ENCODE peak calls at places on chromosomes 4 and X, in nine cellular contexts. L is B cell; R is CD4-positive, alpha-beta T cell; W is mammary epithelial cell; C is heart left ventricle; U is tibial nerve; X is transverse colon; M is spleen; E is AG09309. N is an unnamed sample.

GRCh38 chrX:104136241-104137019 is 20.4 kb downstream of the SLC25A53 start:
- DNase-seq in M (no peak), E (peak; percentile 79), L (peak; percentile 76), X (peak; percentile 67), R (no peak), U (peak; percentile 68), W (peak; percentile 65), C (peak; percentile 61), N (peak; percentile 62)

GRCh38 chrX:96884027-96884426 is 319 bp downstream of the RPA4 start:
- DNase-seq in W (no peak), M (peak; percentile 59), E (no peak), L (no peak), R (no peak), C (no peak), U (no peak), X (no peak), N (no peak)

GRCh38 chrX:119552508-119552907 is 12.7 kb downstream of the STEEP1 start:
- DNase-seq in W (peak; percentile 30), U (no peak), X (no peak), R (no peak), M (no peak), L (no peak), E (no peak), C (no peak), N (no peak)

GRCh38 chr4:1636490-1637211 is 47.5 kb downstream of the FAM53A start:
- DNase-seq in M (no peak), W (no peak), R (no peak), E (no peak), U (no peak), L (no peak), X (no peak), C (no peak), N (no peak)

GRCh38 chrX:45372151-45372550 is 171.5 kb upstream of the DIPK2B start:
- DNase-seq in E (no peak), M (no peak), L (no peak), X (no peak), W (no peak), R (no peak), C (no peak), U (no peak), N (no peak)

GRCh38 chr4:8459867-8460453 is 19.4 kb downstream of the TRMT44 start:
- DNase-seq in X (peak; percentile 64), L (no peak), W (no peak), M (no peak), E (no peak), C (no peak), R (no peak), U (no peak), N (no peak)

GRCh38 chr4:158670975-158671664 is 567 bp downstream of the C4orf46 start:
- DNase-seq in C (peak; percentile 77), R (peak; percentile 22), E (peak; percentile 46), X (peak; percentile 68), M (peak; percentile 82), W (peak; percentile 74), U (peak; percentile 47), L (peak; percentile 76), N (peak; percentile 27)

GRCh38 chrX:77442728-77443127 is 4.5 kb upstream of the FGF16 start:
- DNase-seq in R (no peak), W (peak; percentile 89), M (no peak), U (no peak), X (no peak), L (no peak), E (peak; percentile 37), C (no peak), N (no peak)

GRCh38 chrX:13131511-13132137 is 87.2 kb upstream of the FAM9C start:
- DNase-seq in M (no peak), W (peak; percentile 81), X (no peak), E (no peak), U (no peak), L (no peak), R (no peak), C (no peak), N (no peak)

GRCh38 chr4:100294356-100294755 is 104.1 kb upstream of the DDIT4L start:
- DNase-seq in L (no peak), R (no peak), W (no peak), U (no peak), C (no peak), X (no peak), E (peak; percentile 42), M (no peak), N (no peak)

DNA sequence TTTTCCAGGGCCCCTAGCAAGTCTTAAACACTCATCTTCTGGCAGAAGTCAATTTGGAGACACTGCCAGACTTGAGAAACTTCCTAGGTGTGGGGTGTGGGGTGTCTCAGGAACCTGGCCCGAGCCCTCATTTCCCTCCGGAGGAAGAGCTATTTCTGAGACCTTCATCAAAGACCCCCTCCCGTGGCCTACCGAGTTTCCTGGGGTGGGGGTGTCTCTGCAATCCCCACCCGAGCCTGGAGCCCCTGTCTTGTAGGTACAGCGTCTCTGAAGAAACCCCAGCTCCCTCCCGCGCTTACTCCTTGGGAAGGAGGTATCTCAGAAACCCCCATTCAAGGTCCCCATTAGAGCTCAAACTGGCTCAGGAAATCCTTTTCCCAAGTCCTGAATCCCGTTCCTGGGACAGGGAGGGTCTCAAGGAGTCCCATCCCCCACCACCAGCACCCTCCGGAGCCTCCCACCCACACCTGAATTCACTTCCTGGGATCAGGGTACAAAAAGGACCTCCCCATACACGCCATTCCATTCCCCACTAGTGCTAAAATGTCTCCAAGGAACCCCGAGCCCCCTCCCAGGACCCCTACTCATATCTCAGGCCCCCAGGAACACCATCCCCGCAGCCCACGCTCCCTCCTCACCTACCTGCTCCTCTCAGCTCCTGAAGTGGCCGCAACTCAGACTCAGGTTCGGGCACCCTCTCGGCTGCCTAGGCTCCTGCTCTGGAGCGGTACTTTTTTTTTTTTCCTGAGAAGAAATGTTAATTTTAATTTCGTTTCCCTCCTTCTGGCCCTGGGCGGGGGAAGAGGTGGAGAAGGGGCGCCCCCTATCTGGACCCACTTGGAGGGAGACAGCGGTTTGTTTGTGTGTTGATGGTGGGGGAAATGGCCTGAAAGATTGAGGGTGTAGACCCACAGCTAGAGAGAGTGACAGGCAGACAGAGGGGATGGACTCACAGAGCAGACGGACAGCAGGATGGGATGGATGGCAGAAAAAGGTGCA is 1.1 kb downstream of the SLC38A5 start:
- DNase-seq in M (peak; percentile 69), E (no peak), R (peak; percentile 21), L (peak; percentile 39), C (no peak), W (no peak), U (no peak), X (peak; percentile 31), N (no peak)
- TF ChIP-seq CTCF in M (no peak), E (no peak), R (peak; percentile 33), L (peak; percentile 15), C (peak; percentile 3), W (no peak), U (no peak), X (no peak), N (no peak)

DNA sequence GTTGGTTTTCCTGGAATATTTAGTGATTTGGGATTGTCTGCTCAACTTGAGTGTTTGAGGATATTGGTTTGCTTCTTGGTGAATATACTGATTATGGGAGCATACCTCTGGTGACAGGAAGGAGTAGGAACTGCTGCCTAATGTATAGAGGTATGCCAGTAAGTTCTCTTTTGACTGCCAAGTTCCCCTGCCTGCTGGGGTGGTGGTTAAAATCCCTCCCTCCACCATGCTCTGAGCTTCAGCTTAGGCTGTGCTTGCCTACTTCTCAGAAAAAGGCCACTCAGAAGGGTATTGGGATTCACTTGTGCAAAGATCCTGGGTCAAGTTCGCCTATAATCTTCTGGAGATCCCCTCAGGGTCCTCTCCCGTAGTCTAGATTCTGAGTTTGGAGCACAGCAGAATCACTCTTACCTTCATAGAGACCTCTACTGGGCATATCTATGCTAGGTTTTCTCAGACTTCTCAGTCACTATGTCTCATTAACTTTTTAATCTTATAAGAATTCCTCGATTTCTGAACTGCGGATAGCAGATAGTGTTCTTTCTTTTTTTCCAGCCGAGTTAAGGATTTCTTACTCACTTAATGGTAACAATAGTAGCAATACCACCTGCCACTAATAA is 44.7 kb upstream of the DCK start:
- DNase-seq in L (no peak), C (no peak), R (no peak), W (no peak), E (no peak), M (no peak), X (no peak), U (no peak), N (no peak)
- TF ChIP-seq CTCF in L (peak; percentile 26), C (no peak), R (no peak), W (no peak), E (no peak), M (no peak), X (no peak), U (no peak), N (no peak)

DNA sequence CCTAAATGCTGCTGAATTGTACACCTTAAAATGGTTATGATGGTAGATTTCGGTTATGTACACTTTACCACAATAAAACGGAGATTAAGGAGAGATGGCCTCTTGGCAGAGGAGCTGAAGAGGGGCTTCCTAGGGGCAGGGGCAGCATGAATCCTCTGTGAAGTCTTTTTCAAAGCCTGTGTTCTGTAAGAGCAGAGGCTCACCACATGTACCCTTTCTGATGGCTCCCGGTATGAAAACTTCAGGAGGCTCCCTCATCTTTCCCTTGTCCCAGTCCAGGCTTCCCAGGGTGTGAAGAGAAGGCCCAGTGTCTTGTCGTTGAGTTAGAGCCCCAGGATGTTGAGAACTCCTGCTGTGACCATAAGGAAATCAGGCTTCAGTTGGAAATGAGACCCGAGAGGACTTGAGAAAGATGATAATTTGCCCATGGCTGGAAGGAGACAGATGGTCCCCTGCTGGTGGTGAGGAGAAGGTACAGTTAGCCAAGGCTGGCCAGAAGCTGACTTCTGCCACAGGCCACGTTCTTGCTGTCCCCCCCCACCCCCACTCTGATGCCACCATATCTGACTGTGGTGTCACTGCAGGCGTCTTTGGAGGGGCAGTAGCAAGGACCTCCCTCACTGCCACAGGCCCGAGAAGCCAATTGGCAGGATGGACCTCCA is 31.8 kb upstream of the MTM1 start:
- DNase-seq in M (no peak), U (no peak), L (no peak), X (no peak), W (no peak), R (no peak), E (no peak), C (no peak), N (no peak)
- TF ChIP-seq CTCF in M (no peak), U (peak; percentile 5), L (no peak), X (no peak), W (no peak), R (no peak), E (no peak), C (no peak), N (no peak)

GRCh38 chr4:111802191-111802590 is 343.1 kb upstream of the FAM241A start:
- DNase-seq in M (no peak), W (peak; percentile 2), R (no peak), U (no peak), C (no peak), X (no peak), L (no peak), E (no peak), N (no peak)

GRCh38 chr4:111808174-111808573 is 337.1 kb upstream of the FAM241A start:
- DNase-seq in C (no peak), X (no peak), E (no peak), W (no peak), R (no peak), L (no peak), M (no peak), U (no peak), N (no peak)

GRCh38 chr4:111807556-111807955 is 337.7 kb upstream of the FAM241A start:
- DNase-seq in M (no peak), X (no peak), W (no peak), R (no peak), C (no peak), U (no peak), L (no peak), E (no peak), N (no peak)

GRCh38 chr4:111811661-111812060 is 333.6 kb upstream of the FAM241A start:
- DNase-seq in L (no peak), W (no peak), C (no peak), R (no peak), X (no peak), M (no peak), U (no peak), E (no peak), N (no peak)

GRCh38 chr4:111806331-111806730 is 338.9 kb upstream of the FAM241A start:
- DNase-seq in M (no peak), U (no peak), C (no peak), L (no peak), E (no peak), R (no peak), X (no peak), W (no peak), N (peak; percentile 58)
- TF ChIP-seq CTCF in M (no peak), U (no peak), C (no peak), L (no peak), E (no peak), R (no peak), X (no peak), W (peak; percentile 18), N (peak; percentile 47)